ENCODE peak calls at places on chromosome 12, in eight cellular contexts. S, P, N, T, A, U, M and R are unnamed samples.
A peak's percentile ranks its signal among the peaks of the same experiment; 100 is the strongest.

GRCh38 chr12:5988659-5989116 is 43.6 kb upstream of the ANO2 start:
- DNase-seq in N (peak; percentile 72), M (peak; percentile 92), T (peak; percentile 85), A (peak; percentile 53), S (peak; percentile 86), U (peak; percentile 79), P (peak; percentile 89), R (peak; percentile 73)

GRCh38 chr12:40209886-40210285 is 14.9 kb upstream of the LRRK2 start:
- DNase-seq in U (no peak), N (no peak), A (no peak), M (no peak), S (no peak), T (no peak), P (no peak), R (no peak)

GRCh38 chr12:2149091-2149490 is 96.3 kb downstream of the CACNA1C start:
- DNase-seq in A (no peak), P (peak; percentile 32), N (no peak), U (no peak), T (no peak), M (peak; percentile 25), S (no peak), R (no peak)

GRCh38 chr12:32151552-32151951 is 44.9 kb downstream of the BICD1 start:
- DNase-seq in N (no peak), U (no peak), T (no peak), M (no peak), A (peak; percentile 40), S (no peak), P (no peak), R (no peak)

GRCh38 chr12:115868624-115869023 is 408.9 kb downstream of the MED13L start:
- DNase-seq in T (no peak), N (no peak), S (no peak), M (no peak), U (no peak), P (no peak), A (no peak), R (no peak)

GRCh38 chr12:43805149-43805856 is 814 bp downstream of the TWF1 start:
- DNase-seq in S (no peak), T (no peak), N (peak; percentile 22), U (no peak), P (no peak), M (peak; percentile 3), A (no peak), R (no peak)

GRCh38 chr12:93790472-93791152 is 113.4 kb downstream of the CRADD start:
- DNase-seq in N (peak; percentile 72), A (peak; percentile 81), T (no peak), S (no peak), U (no peak), P (peak; percentile 72), M (peak; percentile 89), R (peak; percentile 81)

GRCh38 chr12:67068773-67069450 is 200.2 kb upstream of the CAND1 start:
- DNase-seq in M (peak; percentile 67), T (peak; percentile 76), P (peak; percentile 56), S (peak; percentile 39), A (peak; percentile 56), N (peak; percentile 63), U (peak; percentile 64), R (peak; percentile 49)

GRCh38 chr12:69097619-69098368 is 141.6 kb upstream of the CPSF6 start:
- DNase-seq in N (peak; percentile 28), T (no peak), S (no peak), M (peak; percentile 56), A (peak; percentile 39), U (no peak), P (peak; percentile 72), R (no peak)

GRCh38 chr12:101021911-101022388 is 188.1 kb downstream of the SLC5A8 start:
- DNase-seq in U (no peak), T (no peak), S (peak; percentile 17), A (peak; percentile 89), M (peak; percentile 65), P (peak; percentile 96), N (peak; percentile 59), R (no peak)

GRCh38 chr12:92784795-92785562 is 82.2 kb downstream of the PLEKHG7 start:
- DNase-seq in N (peak; percentile 88), S (peak; percentile 22), T (peak; percentile 15), M (peak; percentile 75), A (peak; percentile 83), P (peak; percentile 79), U (no peak), R (no peak)

GRCh38 chr12:75814856-75815754 is 216.5 kb downstream of the PHLDA1 start:
- DNase-seq in T (no peak), N (peak; percentile 73), S (peak; percentile 47), A (peak; percentile 90), U (no peak), M (peak; percentile 97), P (peak; percentile 96), R (peak; percentile 20)

DNA sequence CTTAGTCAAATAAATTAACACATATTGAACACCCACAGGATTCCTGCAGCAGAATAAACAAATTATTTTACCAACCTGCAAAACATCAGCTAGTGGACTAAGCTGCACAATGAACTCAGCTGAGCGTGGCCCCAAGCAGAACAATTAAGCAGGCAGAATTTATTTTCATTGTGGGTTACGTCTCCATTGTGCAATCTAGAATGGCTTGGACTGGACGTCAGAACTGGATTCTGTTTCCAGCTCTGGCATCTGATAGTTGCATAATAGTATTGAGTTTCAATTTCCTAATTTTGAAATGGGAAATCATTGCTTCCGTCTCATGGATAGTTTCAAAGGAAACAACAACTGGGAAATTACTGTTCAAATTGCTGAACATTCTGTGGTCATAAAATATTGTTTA is 35.5 kb upstream of the RERG start:
- DNase-seq in A (peak; percentile 31), U (no peak), S (peak; percentile 39), N (no peak), M (peak; percentile 91), P (peak; percentile 61), T (no peak), R (no peak)
- H3K4me3 ChIP-seq in A (no peak overlapping the region), U (no peak overlapping the region), S (no peak overlapping the region), N (no peak overlapping the region), M (no peak overlapping the region), P (no peak overlapping the region), T (no peak overlapping the region), R (no peak overlapping the region)

DNA sequence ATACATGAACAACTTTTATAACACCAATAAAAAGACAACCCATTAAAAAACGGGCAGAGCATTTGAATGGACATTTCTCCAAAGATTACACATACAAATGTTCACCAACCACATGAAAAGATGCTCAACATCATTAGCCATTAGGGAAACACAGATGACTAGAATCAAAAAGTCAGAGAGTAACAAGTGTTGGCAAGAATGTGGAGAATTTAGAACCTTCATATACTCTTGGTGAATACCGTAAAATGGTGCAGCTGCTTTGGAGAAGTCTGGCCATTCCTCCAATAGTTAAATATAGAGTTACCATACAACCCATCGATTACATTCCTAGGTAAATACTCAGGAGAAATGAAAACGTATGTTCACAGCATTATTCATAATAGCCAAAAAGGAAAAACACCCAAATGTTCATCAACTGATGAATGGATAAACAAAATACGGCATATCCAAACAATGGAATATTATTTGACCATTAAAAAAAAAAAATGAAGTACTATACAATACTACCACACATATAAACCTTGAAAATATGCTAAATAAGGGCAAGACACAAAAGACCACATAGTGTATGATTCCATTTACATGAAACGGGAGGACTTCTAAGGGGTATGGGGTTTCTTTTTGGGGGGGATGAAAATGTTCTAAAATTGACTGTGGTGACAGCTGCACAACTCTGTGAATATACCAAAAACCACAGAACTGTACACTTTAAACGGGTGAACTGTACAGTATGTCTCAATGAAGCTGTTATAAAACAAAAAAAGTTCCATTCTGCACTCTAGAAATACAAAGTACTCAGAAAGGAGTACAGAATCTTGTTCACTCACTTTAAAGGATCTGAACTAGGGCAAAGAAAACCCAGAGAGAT is 3.2 kb downstream of the CORO1C start:
- DNase-seq in T (no peak), A (no peak), N (no peak), U (no peak), M (no peak), S (no peak), P (no peak), R (no peak)
- H3K4me3 ChIP-seq in T (no peak overlapping the region), A (no peak overlapping the region), N (no peak overlapping the region), U (no peak overlapping the region), M (peak overlapping the region; percentile 90), S (no peak overlapping the region), P (peak overlapping the region; percentile 89), R (peak overlapping the region; percentile 87)

GRCh38 chr12:51865470-51865745 is 16.9 kb upstream of the FIGNL2 start:
- DNase-seq in S (no peak), M (no peak), N (no peak), A (no peak), P (no peak), T (no peak), U (no peak), R (no peak)

GRCh38 chr12:51864701-51865469 is 16.4 kb upstream of the FIGNL2 start:
- DNase-seq in U (no peak), M (peak; percentile 23), S (no peak), P (no peak), T (no peak), N (no peak), A (no peak), R (no peak)

GRCh38 chr12:51863363-51863920 is 14.9 kb upstream of the FIGNL2 start:
- DNase-seq in M (no peak), N (no peak), A (no peak), T (no peak), P (no peak), S (no peak), U (no peak), R (no peak)

GRCh38 chr12:51862947-51863346 is 14.4 kb upstream of the FIGNL2 start:
- DNase-seq in A (no peak), S (no peak), N (no peak), T (no peak), U (no peak), M (no peak), P (no peak), R (no peak)

DNA sequence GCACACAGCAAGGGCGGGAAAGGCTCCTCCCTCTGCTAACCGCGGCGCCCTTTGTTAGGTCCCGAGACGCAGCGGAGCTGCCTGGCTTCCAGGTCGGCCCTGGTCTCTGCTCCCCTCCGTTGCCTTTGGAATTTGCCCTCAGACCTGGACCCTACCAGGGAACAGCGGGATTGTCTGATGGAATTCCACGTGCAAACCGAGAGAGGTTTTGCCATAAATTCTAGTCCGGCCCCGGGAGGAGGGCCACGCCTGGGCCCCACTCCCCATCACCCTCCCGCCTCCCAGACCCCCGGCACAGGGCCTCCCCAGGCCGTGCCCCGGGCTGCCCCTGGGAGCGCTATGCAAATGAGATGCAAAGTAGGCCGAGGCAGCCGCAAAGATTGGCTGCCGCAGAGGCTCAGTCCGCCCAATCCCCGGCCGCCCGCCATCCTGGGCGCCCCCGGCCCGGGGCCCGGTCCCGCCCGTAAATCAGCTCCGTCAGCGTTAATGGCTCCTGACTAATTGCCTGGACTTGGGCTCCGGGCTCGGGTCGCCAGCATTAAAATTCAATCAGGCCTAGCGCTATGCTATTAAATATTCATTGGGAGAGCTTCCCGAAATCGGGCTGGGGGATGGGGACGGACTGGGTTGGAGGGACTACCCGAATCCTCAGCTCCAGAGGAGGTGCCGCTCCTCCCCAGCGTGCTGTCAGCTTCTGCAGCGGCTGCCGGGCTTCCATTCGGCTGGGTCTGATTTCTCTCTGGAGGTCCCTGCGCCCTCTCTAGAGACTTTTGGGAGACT is 15.6 kb upstream of the FIGNL2 start:
- DNase-seq in P (peak; percentile 27), T (no peak), A (no peak), M (peak; percentile 31), S (no peak), N (peak; percentile 56), U (no peak), R (no peak)
- H3K4me3 ChIP-seq in P (peak overlapping the region; percentile 53), T (no peak overlapping the region), A (no peak overlapping the region), M (peak overlapping the region; percentile 21), S (no peak overlapping the region), N (peak overlapping the region; percentile 41), U (no peak overlapping the region), R (no peak overlapping the region)

DNA sequence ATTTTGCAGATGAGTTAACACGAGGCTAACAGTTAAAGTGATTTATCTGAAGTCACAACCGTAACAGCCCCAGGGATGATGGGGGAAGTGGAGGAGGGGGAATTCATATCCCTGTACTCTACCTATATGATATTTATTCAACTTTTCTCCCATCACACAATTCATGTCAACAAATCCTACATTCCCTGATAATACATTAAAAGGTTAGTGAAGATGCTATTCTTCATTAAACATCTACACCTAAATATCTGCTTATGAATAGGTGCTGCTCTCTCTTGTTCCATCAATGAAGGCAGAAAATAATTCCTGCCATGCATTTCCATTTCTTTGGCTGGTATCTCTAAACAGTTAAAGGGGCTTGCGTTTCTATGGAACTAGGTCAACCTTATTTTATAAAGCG is 6.8 kb downstream of the YBX3 start:
- DNase-seq in N (no peak), M (no peak), S (no peak), P (peak; percentile 20), U (no peak), T (no peak), A (no peak), R (no peak)
- H3K4me3 ChIP-seq in N (no peak overlapping the region), M (peak overlapping the region; percentile 27), S (no peak overlapping the region), P (peak overlapping the region; percentile 82), U (no peak overlapping the region), T (no peak overlapping the region), A (no peak overlapping the region), R (peak overlapping the region; percentile 11)